ENCODE peak calls at places on chromosomes 4 and X, in four cellular contexts. B, H, K and C are unnamed samples.

GRCh38 chr4:109419679-109420078 is 13.9 kb upstream of the SEC24B start:
- DNase-seq in B (no peak), H (no peak), K (no peak), C (peak)

GRCh38 chr4:82599336-82599735 is 37.5 kb upstream of the TMEM150C start:
- DNase-seq in B (no peak), H (no peak), K (no peak), C (no peak)

GRCh38 chr4:151031831-151032605 is 16.9 kb upstream of the LRBA start:
- DNase-seq in B (peak), H (no peak), K (peak), C (peak)

GRCh38 chrX:72620550-72621145 is 48.0 kb upstream of the HDAC8 start:
- DNase-seq in B (peak), H (peak), K (peak), C (peak)

GRCh38 chrX:136310411-136310810 is 9.6 kb downstream of the ADGRG4 start:
- DNase-seq in B (peak), H (no peak), K (no peak), C (peak)

GRCh38 chrX:155259752-155260151 is 4.5 kb downstream of the RAB39B start:
- DNase-seq in B (no peak), H (no peak), K (no peak), C (no peak)

GRCh38 chrX:41518127-41518840 is 71.1 kb downstream of the NYX start:
- DNase-seq in B (no peak), H (no peak), K (no peak), C (no peak)

GRCh38 chrX:48475295-48475694 is 704 bp upstream of the FTSJ1 start:
- DNase-seq in B (no peak), H (no peak), K (no peak), C (no peak)

GRCh38 chrX:3713225-3713936 is at the start of gene PRKX:
- DNase-seq in B (peak), H (no peak), K (peak), C (peak)

GRCh38 chrX:107773906-107774435 is 1.6 kb downstream of the TSC22D3 start:
- DNase-seq in B (no peak), H (no peak), K (no peak), C (no peak)
- H3K4me3 ChIP-seq in B (no peak), H (no peak), K (no peak), C (no peak)

DNA sequence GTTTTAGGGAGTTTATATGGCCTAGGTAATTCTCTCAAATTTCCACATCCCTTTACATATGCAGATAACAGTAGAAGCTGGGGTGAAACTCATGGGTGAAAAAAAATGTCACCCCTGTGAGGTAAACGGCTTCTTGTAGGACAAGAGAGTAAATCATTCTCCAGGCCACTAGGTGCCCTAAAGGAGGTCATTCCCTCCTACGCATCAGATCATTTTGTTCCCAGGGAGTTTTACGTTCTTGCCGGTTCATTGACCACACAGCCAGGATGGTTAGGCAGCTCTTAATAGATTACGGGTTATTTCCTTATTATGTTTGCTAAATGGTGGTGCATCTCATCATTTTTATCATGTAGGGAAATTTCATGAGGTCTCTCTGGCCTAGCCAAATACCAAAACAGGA is 225.8 kb upstream of the NOCT start:
- DNase-seq in B (no peak), H (peak), K (no peak), C (no peak)
- H3K4me3 ChIP-seq in B (no peak), H (no peak), K (no peak), C (no peak)

DNA sequence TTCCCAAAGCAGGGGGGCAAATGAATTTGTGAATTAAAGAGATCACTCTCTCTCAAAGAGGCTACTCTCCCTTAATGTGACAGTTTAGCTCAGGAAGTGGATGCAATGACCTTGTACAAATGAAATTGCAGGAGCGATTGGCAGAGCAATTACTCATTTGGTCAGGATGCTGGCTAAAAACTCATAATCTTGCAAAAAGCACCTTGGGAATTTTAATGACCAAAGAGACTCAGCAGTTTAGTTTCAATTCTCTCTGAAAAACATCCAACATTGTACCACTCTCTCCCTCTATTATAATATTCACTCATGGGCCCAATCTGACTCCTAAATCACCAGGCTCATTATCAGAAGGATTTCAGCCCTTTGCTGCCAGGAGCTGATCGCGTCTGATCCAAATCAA is 26.1 kb downstream of the PDGFC start:
- DNase-seq in B (no peak), H (no peak), K (no peak), C (no peak)
- H3K4me3 ChIP-seq in B (no peak), H (no peak), K (no peak), C (no peak)

GRCh38 chr4:40196260-40196659 is 571 bp upstream of the RHOH start:
- DNase-seq in B (no peak), H (no peak), K (no peak), C (no peak)
- H3K4me3 ChIP-seq in B (no peak), H (no peak), K (no peak), C (no peak)

GRCh38 chr4:60794372-60794771 is 405.8 kb upstream of the ADGRL3 start:
- DNase-seq in B (no peak), H (no peak), K (no peak), C (no peak)
- H3K4me3 ChIP-seq in B (no peak), H (no peak), K (no peak), C (no peak)

DNA sequence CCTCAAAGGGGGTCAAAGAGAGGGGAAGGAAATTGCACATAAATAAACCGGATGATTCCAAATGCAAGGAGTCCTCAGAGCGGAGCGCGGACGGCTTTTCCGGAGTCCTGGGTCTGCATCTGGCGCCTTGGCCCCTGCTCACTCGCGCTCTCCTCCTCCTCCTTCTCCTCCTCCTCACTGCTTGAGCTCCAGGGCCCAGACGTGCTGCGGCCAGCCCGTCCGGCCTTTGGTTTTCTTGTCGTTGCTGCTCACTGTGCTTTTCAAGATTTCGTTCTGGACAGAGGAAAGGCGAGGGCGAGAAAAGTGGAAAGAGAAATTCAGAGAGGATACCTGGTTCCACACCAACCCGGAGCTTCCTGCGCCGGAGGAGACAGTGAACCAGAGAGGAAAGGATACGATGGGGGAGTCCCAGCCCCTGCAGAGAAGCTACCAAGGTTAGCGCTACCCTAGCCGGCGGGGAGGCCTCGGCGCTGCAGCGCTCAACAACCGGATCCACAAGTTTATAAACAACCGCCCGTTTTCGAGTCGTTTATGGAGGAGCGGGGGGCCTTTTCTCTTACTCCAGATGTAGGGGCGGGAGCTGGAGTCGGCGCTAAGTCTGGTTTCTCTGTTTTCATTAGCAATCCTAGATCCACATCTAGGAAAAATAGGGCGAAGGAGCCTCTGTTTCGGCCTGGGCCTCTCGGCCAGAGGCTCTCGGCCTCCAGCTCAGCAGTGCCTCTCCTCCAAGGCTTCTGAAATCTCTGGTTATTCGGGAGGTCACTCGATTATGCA is 2.7 kb downstream of the HAND2 start:
- DNase-seq in B (no peak), H (no peak), K (no peak), C (no peak)
- H3K4me3 ChIP-seq in B (no peak), H (no peak), K (no peak), C (no peak)

DNA sequence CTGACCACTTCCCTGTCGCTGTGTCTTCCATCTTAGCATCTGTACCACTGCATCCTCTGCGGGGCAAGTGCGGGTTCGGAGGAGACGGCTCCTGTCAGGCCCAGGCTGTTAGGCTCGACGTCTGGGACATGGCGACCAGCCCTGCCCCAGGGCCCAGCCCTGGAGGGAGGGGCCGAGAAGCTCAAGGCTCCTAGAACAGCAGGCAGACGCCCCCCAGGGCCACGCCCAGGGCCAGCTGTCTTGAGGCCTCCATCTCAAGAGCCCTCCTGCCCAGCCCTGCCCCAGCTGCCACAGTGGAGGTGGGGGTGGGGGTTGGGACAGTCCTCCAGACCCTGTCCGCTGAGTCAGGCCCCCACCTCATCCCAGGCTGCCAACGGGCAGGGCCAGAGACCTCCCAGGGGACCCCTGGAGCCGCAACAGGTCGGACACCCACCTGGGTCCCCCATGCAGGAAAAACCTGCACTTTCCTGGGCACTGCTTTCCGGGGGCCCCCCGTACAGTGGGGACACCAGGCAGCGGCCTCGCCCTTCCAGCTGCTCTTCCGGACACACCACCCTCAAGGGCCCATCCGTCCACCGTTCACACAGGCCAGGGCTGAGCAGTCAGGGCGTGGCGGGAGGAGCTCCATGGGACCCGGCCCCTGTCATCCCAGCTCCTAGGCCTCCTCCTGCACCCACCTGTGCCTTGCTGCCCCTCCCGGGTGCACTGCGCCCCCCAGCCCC is 83.1 kb downstream of the FAM53A start:
- DNase-seq in B (no peak), H (no peak), K (no peak), C (no peak)
- H3K4me3 ChIP-seq in B (no peak), H (no peak), K (no peak), C (no peak)

DNA sequence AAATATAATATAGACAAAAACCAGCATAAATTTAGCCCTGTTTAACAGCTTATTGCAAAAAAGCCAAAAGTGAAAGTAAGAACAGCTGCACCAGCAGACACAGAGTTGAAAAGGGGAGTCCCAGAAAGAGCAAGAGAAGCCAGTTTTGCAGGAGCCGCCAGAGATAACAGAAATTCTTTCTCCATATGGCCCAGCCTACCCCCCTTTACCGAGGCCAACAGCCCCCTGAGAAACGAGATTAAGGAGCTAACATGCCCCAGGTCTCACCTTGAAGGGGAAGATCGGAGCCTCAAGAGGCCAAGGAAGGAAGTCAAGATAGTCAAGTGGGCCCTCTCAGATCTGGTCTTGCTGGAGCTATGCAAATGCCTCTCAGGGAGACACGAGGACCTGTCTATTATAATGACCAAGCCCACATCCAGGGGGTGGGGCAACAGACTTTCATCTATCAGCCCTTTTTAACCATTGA is 4.8 kb downstream of the ACOX3 start:
- DNase-seq in B (peak), H (no peak), K (peak), C (peak)
- H3K4me3 ChIP-seq in B (peak), H (no peak), K (peak), C (peak)

DNA sequence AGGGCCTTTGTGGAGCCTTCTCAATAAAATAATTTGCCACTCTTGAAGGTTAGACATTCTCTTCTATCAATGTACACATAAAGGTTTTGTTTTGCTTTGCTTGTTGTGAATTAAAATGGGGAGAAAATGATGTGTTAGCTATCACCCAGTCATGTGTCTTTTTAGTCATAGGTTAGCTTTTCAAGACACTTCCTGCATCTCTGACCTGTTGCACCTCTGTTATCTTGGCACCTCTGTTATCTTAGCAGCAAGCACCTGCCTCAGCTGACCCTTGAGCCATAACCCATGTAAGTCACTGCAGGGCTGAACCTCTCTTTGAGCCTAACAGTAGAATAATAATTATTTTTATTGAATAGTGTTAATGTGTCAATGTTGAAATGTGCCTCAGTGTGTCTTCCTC is 1.0 kb downstream of the TMEM144 start:
- DNase-seq in B (no peak), H (no peak), K (no peak), C (peak)
- H3K4me3 ChIP-seq in B (no peak), H (no peak), K (no peak), C (peak)

DNA sequence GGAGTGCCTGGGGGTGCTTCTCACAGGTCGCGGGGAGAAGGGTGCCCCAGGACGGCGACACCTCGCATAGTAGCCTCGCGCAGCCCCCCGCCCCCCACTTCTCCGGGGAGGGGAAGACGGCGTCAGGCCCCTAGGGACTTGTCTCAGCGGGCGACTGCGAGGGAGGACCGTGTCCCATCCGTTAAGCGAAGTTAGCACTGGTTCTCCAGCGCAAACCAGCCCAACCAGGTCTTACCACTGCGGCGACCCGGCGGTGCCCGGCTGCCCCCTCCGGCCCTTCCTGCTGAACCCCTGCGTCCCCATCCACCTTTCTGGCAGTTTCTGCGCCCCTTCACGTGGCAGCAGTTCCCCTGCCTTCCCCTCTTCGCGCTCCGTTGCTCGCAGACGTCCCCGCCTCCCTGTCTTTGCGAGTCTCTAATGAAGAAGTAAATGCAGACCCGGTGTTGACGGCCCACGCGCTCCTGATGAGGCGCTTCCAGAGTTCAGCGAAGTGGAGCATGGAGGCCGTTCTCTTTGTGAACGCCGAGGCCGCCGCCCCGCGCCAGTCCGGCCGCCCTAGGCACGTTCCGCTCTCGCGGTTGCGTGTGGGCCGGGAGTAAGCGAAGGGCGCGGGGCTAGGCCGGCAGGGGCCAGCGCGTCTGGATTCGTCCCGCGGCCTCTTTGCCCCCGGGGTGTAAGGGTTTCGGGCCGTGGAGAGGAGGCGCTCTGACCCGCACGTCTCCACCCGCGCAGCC is 3.0 kb downstream of the SLIT2 start:
- DNase-seq in B (peak), H (no peak), K (peak), C (peak)
- H3K4me3 ChIP-seq in B (peak), H (peak), K (peak), C (peak)